ENCODE peak calls at places on chromosomes 12 and 14, in four cellular contexts. C is HepG2, S is H1, N is K562. W is an unnamed sample.

GRCh38 chr12:5022465-5023061 is 21.1 kb upstream of the KCNA5 start:
- DNase-seq in C (peak), S (peak), N (peak), W (peak)

GRCh38 chr12:87323369-87323768 is 705.8 kb downstream of the C12orf50 start:
- DNase-seq in C (no peak), S (no peak), N (no peak), W (peak)

GRCh38 chr12:53152390-53152789 is 28.1 kb upstream of the ZNF740 start:
- DNase-seq in C (no peak), S (no peak), N (no peak), W (no peak)

GRCh38 chr14:95452176-95452889 is 64.1 kb downstream of the SYNE3 start:
- DNase-seq in C (peak), S (no peak), N (no peak), W (peak)

GRCh38 chr14:54652188-54652889 is 85.4 kb downstream of the SAMD4A start:
- DNase-seq in C (peak), S (peak), N (no peak), W (peak)

GRCh38 chr12:64451687-64452558 is at the start of gene TBK1:
- DNase-seq in C (peak), S (peak), N (peak), W (peak)

GRCh38 chr14:73211251-73211650 is 26.1 kb upstream of the PAPLN start:
- DNase-seq in C (peak), S (no peak), N (no peak), W (no peak)

GRCh38 chr14:105267820-105268548 is 19.7 kb downstream of the BTBD6 start:
- DNase-seq in C (no peak), S (no peak), N (no peak), W (no peak)

GRCh38 chr12:98154850-98155249 is 360.5 kb upstream of the TMPO start:
- DNase-seq in C (peak), S (peak), N (no peak), W (peak)

GRCh38 chr12:10982244-10982643 is 4.5 kb downstream of the TAS2R50 start:
- DNase-seq in C (no peak), S (no peak), N (no peak), W (no peak)

GRCh38 chr12:94699796-94700195 is 49.4 kb upstream of the TMCC3 start:
- DNase-seq in C (no peak), S (no peak), N (no peak), W (no peak)

GRCh38 chr12:57766464-57767311 is at the start of gene CYP27B1:
- DNase-seq in C (no peak), S (peak), N (peak), W (no peak)

GRCh38 chr12:57765003-57765697 is 1.7 kb downstream of the CYP27B1 start:
- DNase-seq in C (peak), S (no peak), N (no peak), W (peak)

GRCh38 chr12:57764662-57765002 is 2.2 kb downstream of the CYP27B1 start:
- DNase-seq in C (no peak), S (no peak), N (no peak), W (no peak)

GRCh38 chr12:57767317-57767716 is 439 bp upstream of the CYP27B1 start:
- DNase-seq in C (no peak), S (no peak), N (no peak), W (no peak)

DNA sequence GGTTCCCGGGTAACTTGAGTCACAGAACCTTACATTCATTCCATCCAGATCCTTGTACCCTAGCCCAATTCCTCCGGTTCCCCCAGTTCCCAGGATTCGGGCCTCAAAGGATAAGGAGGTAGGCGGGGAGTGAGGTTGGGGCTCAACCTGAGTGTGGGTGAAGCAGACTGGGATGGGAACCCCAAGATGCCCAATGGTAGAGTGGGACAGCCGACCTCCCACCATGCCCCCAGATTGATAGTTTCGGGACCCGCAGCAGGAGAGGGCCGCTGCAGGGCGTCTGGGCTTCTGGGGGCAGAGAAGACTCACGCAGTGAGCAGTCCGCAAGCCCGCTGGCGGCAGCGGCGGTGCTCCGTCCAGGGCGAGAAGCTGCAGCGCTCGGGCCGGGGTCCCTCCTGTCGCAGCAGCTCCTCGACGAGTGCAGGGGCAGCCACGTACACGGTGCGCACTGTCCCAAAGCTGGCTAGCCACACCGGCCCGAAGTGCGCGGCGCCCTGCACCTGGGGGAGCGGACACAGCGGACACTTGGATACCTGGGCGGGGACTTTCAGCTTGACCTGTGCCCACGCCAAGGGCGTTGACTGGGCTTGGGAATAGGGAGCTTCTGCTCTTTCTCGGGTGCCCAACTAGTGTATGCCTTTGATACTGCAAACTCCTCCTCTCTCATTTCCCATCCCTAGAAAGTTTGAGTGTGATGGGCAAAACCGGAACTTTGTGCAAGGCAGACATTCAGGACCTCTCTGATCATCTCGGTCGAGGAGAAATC is 997 bp downstream of the CYP27B1 start:
- DNase-seq in C (no peak), S (no peak), N (no peak), W (no peak)
- TF ChIP-seq EZH2 in C (no peak), S (peak), N (no peak), W (peak)

GRCh38 chr14:93926209-93926872 is 803 bp upstream of the FAM181A start:
- DNase-seq in C (peak), S (no peak), N (no peak), W (no peak)

GRCh38 chr14:93929048-93929535 is 1.9 kb downstream of the FAM181A start:
- DNase-seq in C (no peak), S (no peak), N (no peak), W (no peak)

GRCh38 chr14:93926873-93927571 is at the start of gene FAM181A:
- DNase-seq in C (no peak), S (no peak), N (no peak), W (no peak)

GRCh38 chr14:93928184-93929047 is 1.3 kb downstream of the FAM181A start:
- DNase-seq in C (no peak), S (no peak), N (no peak), W (no peak)

GRCh38 chr14:93927746-93928145 is 602 bp downstream of the FAM181A start:
- DNase-seq in C (no peak), S (no peak), N (no peak), W (no peak)
- TF ChIP-seq JUN in C (no peak), S (no peak), N (no peak), W (no peak)

DNA sequence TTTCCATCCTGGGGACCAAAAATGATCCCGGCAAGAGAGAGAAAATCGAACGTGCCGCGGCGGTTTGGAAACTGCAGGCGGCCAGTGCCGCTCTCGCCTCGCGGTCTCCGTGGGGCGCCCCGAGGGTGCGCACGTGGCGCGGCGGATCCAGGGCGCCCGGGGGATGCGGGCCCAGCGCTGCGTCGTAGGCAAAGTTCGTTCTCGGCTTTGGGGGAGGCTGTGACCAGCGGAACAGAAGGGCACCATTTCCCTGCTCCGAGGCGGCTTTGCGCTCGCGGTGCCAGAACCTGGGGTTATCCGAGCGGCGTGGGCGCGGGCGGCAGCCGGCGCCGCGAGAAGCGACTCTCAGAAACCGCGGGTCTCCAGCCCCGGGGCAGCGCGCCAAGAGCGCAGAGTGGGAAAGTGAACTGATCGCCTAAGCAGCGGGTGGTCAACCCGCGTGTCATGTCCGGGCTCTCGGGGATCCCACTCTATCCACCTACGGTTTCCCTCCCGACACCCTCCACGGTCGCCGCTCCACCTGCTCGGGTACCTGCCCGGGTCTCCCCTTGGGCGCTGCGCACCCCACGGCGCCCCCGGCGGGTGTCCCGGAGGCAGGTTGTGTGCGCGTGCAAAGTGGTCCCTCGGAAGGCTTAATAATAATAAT is 1.1 kb downstream of the ESRRB start:
- DNase-seq in C (no peak), S (no peak), N (no peak), W (no peak)
- TF ChIP-seq EZH2 in C (peak), S (peak), N (no peak), W (peak)

GRCh38 chr14:63157195-63157594 is 47.0 kb upstream of the RHOJ start:
- DNase-seq in C (no peak), S (no peak), N (no peak), W (no peak)

DNA sequence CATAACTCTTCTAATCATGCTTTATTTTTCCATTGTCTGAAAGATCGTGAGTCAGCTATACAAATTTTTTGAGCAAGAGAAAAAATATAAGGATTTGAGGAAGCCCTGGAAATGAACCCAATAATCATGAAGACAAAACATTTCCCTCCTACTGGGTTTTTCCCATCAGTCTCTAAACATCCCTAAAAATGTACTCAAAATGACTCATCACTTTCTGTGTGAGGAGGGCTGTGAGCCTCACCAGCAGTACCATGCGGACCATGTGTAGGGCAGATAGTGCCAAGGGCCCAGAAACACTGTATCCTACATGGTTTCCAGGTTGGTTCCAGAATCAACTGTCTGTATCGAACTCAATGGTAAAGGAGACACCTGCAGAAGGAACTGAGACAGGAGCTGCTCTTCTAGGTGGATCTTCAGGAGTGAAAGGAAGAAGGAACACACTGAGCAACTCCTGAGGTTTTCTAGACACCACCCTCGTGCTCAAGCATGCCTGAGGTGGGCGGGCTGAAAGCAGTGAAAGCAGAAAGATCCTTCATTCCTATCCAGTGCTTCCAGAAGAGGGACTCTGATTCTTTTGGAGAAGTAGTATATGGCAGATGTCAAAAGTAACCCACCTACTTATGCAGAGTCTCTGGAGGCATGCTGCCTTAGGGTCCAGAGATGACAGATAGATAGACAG is 48.6 kb upstream of the RHOJ start:
- DNase-seq in C (no peak), S (no peak), N (no peak), W (peak)
- TF ChIP-seq JUN in C (no peak), S (no peak), N (no peak), W (peak)

W was measured in endothelial cell of umbilical vein.